ENCODE peak calls at places on chromosomes 6 and 20, in seven cellular contexts. O, A, I, U, B, Q and D are unnamed samples.

GRCh38 chr6:71299541-71300470 is 11.2 kb downstream of the OGFRL1 start:
- DNase-seq in O (no peak), I (no peak), A (no peak), Q (no peak), B (no peak), U (peak; percentile 55), D (peak; percentile 39)

GRCh38 chr6:167314180-167314821 is 10.6 kb upstream of the TTLL2 start:
- DNase-seq in I (no peak), Q (no peak), U (no peak), O (no peak), B (no peak), A (no peak), D (no peak)

GRCh38 chr6:52749546-52750152 is 13.6 kb downstream of the GSTA2 start:
- DNase-seq in O (no peak), Q (no peak), I (no peak), A (no peak), U (no peak), B (no peak), D (no peak)

GRCh38 chr20:19737025-19737424 is 21.0 kb upstream of the RIN2 start:
- DNase-seq in A (no peak), I (no peak), O (peak; percentile 70), B (no peak), Q (no peak), U (peak; percentile 66), D (peak; percentile 70)

GRCh38 chr20:59063358-59064213 is 21.0 kb upstream of the PRELID3B start:
- DNase-seq in Q (no peak), O (peak; percentile 72), I (no peak), B (no peak), U (peak; percentile 21), A (peak; percentile 80), D (peak; percentile 87)

GRCh38 chr6:30485236-30485635 is 4.1 kb upstream of the HLA-E start:
- DNase-seq in Q (no peak), A (no peak), O (no peak), I (no peak), B (no peak), U (no peak), D (no peak)

GRCh38 chr20:25600632-25601031 is 15.3 kb upstream of the NINL start:
- DNase-seq in O (no peak), U (peak; percentile 72), A (no peak), I (no peak), B (no peak), Q (no peak), D (no peak)

GRCh38 chr20:47397652-47398301 is 41.3 kb upstream of the ZMYND8 start:
- DNase-seq in I (no peak), B (no peak), U (no peak), O (no peak), Q (no peak), A (no peak), D (no peak)

GRCh38 chr6:13810688-13811446 is 3.5 kb downstream of the MCUR1 start:
- DNase-seq in Q (no peak), U (peak; percentile 9), O (peak; percentile 59), B (no peak), A (no peak), I (no peak), D (no peak)

GRCh38 chr6:160139420-160139851 is 17.8 kb downstream of the SLC22A1 start:
- DNase-seq in O (peak; percentile 83), A (no peak), U (peak; percentile 79), B (no peak), Q (no peak), I (no peak), D (peak; percentile 98)

GRCh38 chr6:118934461-118935330 is at the start of gene MCM9:
- DNase-seq in B (peak; percentile 86), Q (peak; percentile 95), U (peak; percentile 95), A (peak; percentile 93), I (peak; percentile 95), O (peak; percentile 75), D (peak; percentile 93)

GRCh38 chr6:119463081-119463626 is 113.6 kb upstream of the MAN1A1 start:
- DNase-seq in I (no peak), B (no peak), O (no peak), A (no peak), U (no peak), Q (no peak), D (no peak)

GRCh38 chr6:118744261-118744941 is 93.0 kb upstream of the CEP85L start:
- DNase-seq in I (no peak), Q (no peak), O (peak; percentile 24), A (no peak), B (no peak), U (peak; percentile 80), D (peak; percentile 42)

GRCh38 chr20:52031574-52032303 is 159.8 kb downstream of the ZFP64 start:
- DNase-seq in B (no peak), U (peak; percentile 11), O (peak; percentile 33), I (no peak), Q (no peak), A (no peak), D (peak; percentile 91)

GRCh38 chr20:24040896-24041459 is 52.4 kb upstream of the GGTLC1 start:
- DNase-seq in B (no peak), I (no peak), U (no peak), A (no peak), Q (no peak), O (no peak), D (no peak)

GRCh38 chr6:403659-404655 is 12.4 kb downstream of the IRF4 start:
- DNase-seq in I (no peak), B (no peak), A (no peak), Q (no peak), O (no peak), U (no peak), D (no peak)